ENCODE peak calls at places on chromosomes 4 and X, in seven cellular contexts. J is HCT116; X is stimulated activated CD8-positive, alpha-beta memory T cell treated with anti-CD3 and anti-CD28 coated beads, Interleukin-7, amount 100 ng/mL, for 4 hours; D is activated CD4-positive, alpha-beta T cell treated with anti-CD3 and anti-CD28 coated beads, Interleukin-2, amount 10 ng/mL, durations not matched to agents 7 days and 5 days; M is hypothalamus; L is D341Med; F is T follicular helper cell. R is an unnamed sample.

GRCh38 chr4:153497091-153497531 is 31.0 kb downstream of the TMEM131L start:
- DNase-seq in X (peak), D (peak), J (no peak), L (no peak), F (peak), M (no peak), R (no peak)

GRCh38 chrX:141759238-141759637 is 60.7 kb upstream of the SPANXD start:
- DNase-seq in L (no peak), X (no peak), D (no peak), J (no peak), M (no peak), F (no peak), R (no peak)

GRCh38 chr4:148790691-148791090 is 348.5 kb upstream of the NR3C2 start:
- DNase-seq in M (no peak), X (no peak), D (no peak), L (no peak), F (no peak), J (no peak), R (no peak)

GRCh38 chr4:47926667-47927258 is 12.4 kb upstream of the NFXL1 start:
- DNase-seq in D (peak), F (peak), X (peak), L (peak), M (peak), J (peak), R (peak)

GRCh38 chr4:22984390-22984789 is 291.7 kb downstream of the GBA3 start:
- DNase-seq in D (no peak), X (no peak), L (no peak), M (no peak), F (no peak), J (no peak), R (no peak)

GRCh38 chr4:136277741-136278140 is 1254.6 kb downstream of the PCDH18 start:
- DNase-seq in D (no peak), L (no peak), F (no peak), X (no peak), J (no peak), M (no peak), R (no peak)

GRCh38 chr4:13711233-13711775 is 83.8 kb upstream of the BOD1L1 start:
- DNase-seq in M (no peak), X (no peak), F (no peak), J (no peak), L (no peak), D (no peak), R (peak)

GRCh38 chrX:112820364-112821308 is 20.0 kb downstream of the AMOT start:
- DNase-seq in X (no peak), J (no peak), L (no peak), M (no peak), D (no peak), F (no peak), R (no peak)

GRCh38 chrX:130770615-130771014 is 132.4 kb downstream of the ENOX2 start:
- DNase-seq in X (no peak), L (no peak), M (no peak), D (no peak), J (peak), F (no peak), R (no peak)

GRCh38 chr4:26238426-26238781 is 82.4 kb upstream of the RBPJ start:
- DNase-seq in F (no peak), L (no peak), M (no peak), J (no peak), X (no peak), D (no peak), R (no peak)

GRCh38 chrX:118872102-118872566 is 48.5 kb downstream of the ZCCHC12 start:
- DNase-seq in M (peak), F (no peak), J (no peak), X (no peak), L (no peak), D (no peak), R (peak)

GRCh38 chr4:167897116-167897515 is 195.2 kb upstream of the ANXA10 start:
- DNase-seq in F (no peak), X (no peak), L (peak), D (no peak), M (no peak), J (peak), R (no peak)

GRCh38 chrX:65894138-65894537 is 145.7 kb downstream of the VSIG4 start:
- DNase-seq in L (no peak), F (no peak), D (no peak), X (peak), M (no peak), J (no peak), R (no peak)

GRCh38 chr4:4419896-4420295 is 33.0 kb downstream of the NSG1 start:
- DNase-seq in F (no peak), M (no peak), J (no peak), D (no peak), L (no peak), X (no peak), R (no peak)

GRCh38 chr4:2101346-2102044 is 42.4 kb downstream of the NAT8L start:
- DNase-seq in L (no peak), D (no peak), F (no peak), J (no peak), X (no peak), M (no peak), R (no peak)

GRCh38 chr4:140052050-140052449 is 101.9 kb downstream of the MAML3 start:
- DNase-seq in F (no peak), X (no peak), M (no peak), D (peak), J (peak), L (peak), R (peak)

GRCh38 chrX:49876750-49877149 is 2.5 kb upstream of the USP27X start:
- DNase-seq in M (no peak), D (peak), J (peak), X (no peak), L (peak), F (no peak), R (peak)

GRCh38 chr4:8201341-8201781 is 2.3 kb downstream of the SH3TC1 start:
- DNase-seq in F (no peak), L (no peak), M (no peak), X (peak), D (peak), J (no peak), R (no peak)

GRCh38 chrX:153647461-153648357 is 706 bp downstream of the DUSP9 start:
- DNase-seq in F (no peak), X (no peak), L (peak), M (no peak), J (no peak), D (no peak), R (no peak)

GRCh38 chr4:111040904-111041303 is 418.0 kb upstream of the PITX2 start:
- DNase-seq in M (no peak), F (no peak), D (no peak), X (no peak), J (no peak), L (no peak), R (no peak)

GRCh38 chr4:7422098-7422897 is 12.4 kb downstream of the PSAPL1 start:
- DNase-seq in M (no peak), J (no peak), X (no peak), F (no peak), D (no peak), L (peak), R (no peak)

GRCh38 chr4:56215138-56215793 is 172.0 kb downstream of the AASDH start:
- DNase-seq in M (no peak), D (no peak), F (no peak), X (no peak), J (no peak), L (no peak), R (no peak)

GRCh38 chrX:36950495-36951253 is 57.5 kb upstream of the FAM47C start:
- DNase-seq in M (no peak), L (no peak), D (no peak), F (no peak), X (no peak), J (no peak), R (no peak)

GRCh38 chrX:40012800-40013682 is 84.7 kb downstream of the BCOR start:
- DNase-seq in J (no peak), X (no peak), M (peak), F (no peak), L (no peak), D (peak), R (peak)

GRCh38 chr4:161555689-161556660 is 607.8 kb downstream of the FSTL5 start:
- DNase-seq in D (no peak), L (no peak), M (no peak), J (no peak), F (no peak), X (no peak), R (no peak)

GRCh38 chr4:40909363-40909876 is 159.7 kb downstream of the NSUN7 start:
- DNase-seq in D (no peak), L (no peak), J (peak), F (no peak), X (peak), M (no peak), R (no peak)

GRCh38 chr4:148674891-148675290 is 232.7 kb upstream of the NR3C2 start:
- DNase-seq in J (no peak), X (no peak), L (no peak), M (no peak), F (no peak), D (no peak), R (no peak)

GRCh38 chr4:147683172-147683571 is 791 bp downstream of the PRMT9 start:
- DNase-seq in M (peak), X (no peak), L (peak), F (no peak), D (peak), J (no peak), R (peak)

GRCh38 chr4:69115851-69116213 is 19.6 kb downstream of the UGT2B7 start:
- DNase-seq in X (no peak), D (no peak), F (no peak), L (no peak), M (no peak), J (no peak), R (no peak)

GRCh38 chr4:121064482-121064881 is 7.9 kb downstream of the NDNF start:
- DNase-seq in F (no peak), L (no peak), J (no peak), D (no peak), X (no peak), M (no peak), R (no peak)

GRCh38 chr4:133147922-133148689 is 988 bp upstream of the PCDH10 start:
- DNase-seq in J (no peak), L (peak), F (no peak), D (no peak), X (no peak), M (peak), R (no peak)

GRCh38 chr4:146522098-146522861 is 540 bp upstream of the SLC10A7 start:
- DNase-seq in F (peak), M (peak), D (peak), L (peak), J (peak), X (peak), R (peak)

GRCh38 chrX:36160056-36160455 is 240.5 kb downstream of the CFAP47 start:
- DNase-seq in D (no peak), X (no peak), F (no peak), L (no peak), M (no peak), J (no peak), R (no peak)

GRCh38 chr4:128255906-128256305 is 31.7 kb downstream of the PGRMC2 start:
- DNase-seq in L (no peak), J (no peak), M (no peak), D (no peak), X (no peak), F (no peak), R (no peak)

GRCh38 chr4:86549163-86549788 is 44.8 kb upstream of the PTPN13 start:
- DNase-seq in L (no peak), M (no peak), F (no peak), D (no peak), X (no peak), J (no peak), R (no peak)

GRCh38 chr4:15451181-15451865 is 18.4 kb upstream of the CC2D2A start:
- DNase-seq in D (no peak), M (no peak), X (no peak), L (no peak), F (no peak), J (no peak), R (no peak)

GRCh38 chrX:134907302-134907701 is 83.5 kb upstream of the SMIM10 start:
- DNase-seq in D (no peak), M (no peak), J (no peak), L (no peak), X (no peak), F (no peak), R (no peak)

GRCh38 chr4:136395212-136395722 is 1137.0 kb downstream of the PCDH18 start:
- DNase-seq in J (no peak), D (no peak), L (no peak), M (no peak), F (no peak), X (no peak), R (no peak)